ENCODE peak calls at places on chromosomes 13 and 19, in six cellular contexts. One of them, this sample, is unnamed.

GRCh38 chr13:107079423-107080099 is 511.6 kb upstream of the ARGLU1 start:
- DNase-seq in H9: no peak
- DNase-seq in H1: no peak
- DNase-seq in neuronal stem cell: no peak
- DNase-seq in IMR-90: no peak
- DNase-seq in trophoblast cell: no peak
- DNase-seq in this sample: no peak

GRCh38 chr13:27644302-27644701 is 22.6 kb downstream of the POLR1D start:
- DNase-seq in H9: no peak
- DNase-seq in H1: no peak
- DNase-seq in neuronal stem cell: no peak
- DNase-seq in IMR-90: peak
- DNase-seq in trophoblast cell: no peak
- DNase-seq in this sample: peak

GRCh38 chr19:47152632-47153031 is 22.0 kb downstream of the SAE1 start:
- DNase-seq in H9: no peak
- DNase-seq in H1: no peak
- DNase-seq in neuronal stem cell: no peak
- DNase-seq in IMR-90: peak
- DNase-seq in trophoblast cell: peak
- DNase-seq in this sample: no peak

GRCh38 chr19:13118424-13119193 is 545 bp downstream of the NACC1 start:
- DNase-seq in H9: peak
- DNase-seq in H1: peak
- DNase-seq in neuronal stem cell: peak
- DNase-seq in IMR-90: peak
- DNase-seq in trophoblast cell: peak
- DNase-seq in this sample: peak

GRCh38 chr13:29922896-29923295 is 72.5 kb upstream of the UBL3 start:
- DNase-seq in H9: no peak
- DNase-seq in H1: no peak
- DNase-seq in neuronal stem cell: no peak
- DNase-seq in IMR-90: peak
- DNase-seq in trophoblast cell: no peak
- DNase-seq in this sample: peak

GRCh38 chr13:23375007-23375971 is 58.2 kb downstream of the SACS start:
- DNase-seq in H9: peak
- DNase-seq in H1: peak
- DNase-seq in neuronal stem cell: peak
- DNase-seq in IMR-90: peak
- DNase-seq in trophoblast cell: peak
- DNase-seq in this sample: peak

GRCh38 chr19:6287269-6287885 is 7.6 kb upstream of the MLLT1 start:
- DNase-seq in H9: no peak
- DNase-seq in H1: no peak
- DNase-seq in neuronal stem cell: no peak
- DNase-seq in IMR-90: no peak
- DNase-seq in trophoblast cell: no peak
- DNase-seq in this sample: peak

GRCh38 chr19:18294467-18294864 is 13.0 kb upstream of the JUND start:
- DNase-seq in H9: peak
- DNase-seq in H1: no peak
- DNase-seq in neuronal stem cell: no peak
- DNase-seq in IMR-90: no peak
- DNase-seq in trophoblast cell: peak
- DNase-seq in this sample: no peak

GRCh38 chr19:11227201-11227886 is 12.1 kb upstream of the ANGPTL8 start:
- DNase-seq in H9: peak
- DNase-seq in H1: peak
- DNase-seq in neuronal stem cell: no peak
- DNase-seq in IMR-90: no peak
- DNase-seq in trophoblast cell: peak
- DNase-seq in this sample: no peak

GRCh38 chr13:40445557-40445990 is 220.9 kb downstream of the FOXO1 start:
- DNase-seq in H9: peak
- DNase-seq in H1: no peak
- DNase-seq in neuronal stem cell: no peak
- DNase-seq in IMR-90: no peak
- DNase-seq in trophoblast cell: peak
- DNase-seq in this sample: no peak

GRCh38 chr13:67841071-67841470 is 610.9 kb upstream of the PCDH9 start:
- DNase-seq in H9: peak
- DNase-seq in H1: peak
- DNase-seq in neuronal stem cell: no peak
- DNase-seq in IMR-90: no peak
- DNase-seq in trophoblast cell: no peak
- DNase-seq in this sample: no peak

GRCh38 chr13:112664501-112665203 is 25.2 kb upstream of the ATP11A start:
- DNase-seq in H9: peak
- DNase-seq in H1: no peak
- DNase-seq in neuronal stem cell: no peak
- DNase-seq in IMR-90: peak
- DNase-seq in trophoblast cell: peak
- DNase-seq in this sample: peak

GRCh38 chr13:73938375-73939070 is 195.7 kb downstream of the KLF12 start:
- DNase-seq in H9: no peak
- DNase-seq in H1: no peak
- DNase-seq in neuronal stem cell: peak
- DNase-seq in IMR-90: peak
- DNase-seq in trophoblast cell: peak
- DNase-seq in this sample: peak

GRCh38 chr13:24605923-24606372 is 74.3 kb upstream of the ATP12A start:
- DNase-seq in H9: no peak
- DNase-seq in H1: peak
- DNase-seq in neuronal stem cell: no peak
- DNase-seq in IMR-90: peak
- DNase-seq in trophoblast cell: peak
- DNase-seq in this sample: peak

GRCh38 chr13:40341501-40341900 is 324.9 kb downstream of the FOXO1 start:
- DNase-seq in H9: no peak
- DNase-seq in H1: peak
- DNase-seq in neuronal stem cell: peak
- DNase-seq in IMR-90: no peak
- DNase-seq in trophoblast cell: no peak
- DNase-seq in this sample: no peak

DNA sequence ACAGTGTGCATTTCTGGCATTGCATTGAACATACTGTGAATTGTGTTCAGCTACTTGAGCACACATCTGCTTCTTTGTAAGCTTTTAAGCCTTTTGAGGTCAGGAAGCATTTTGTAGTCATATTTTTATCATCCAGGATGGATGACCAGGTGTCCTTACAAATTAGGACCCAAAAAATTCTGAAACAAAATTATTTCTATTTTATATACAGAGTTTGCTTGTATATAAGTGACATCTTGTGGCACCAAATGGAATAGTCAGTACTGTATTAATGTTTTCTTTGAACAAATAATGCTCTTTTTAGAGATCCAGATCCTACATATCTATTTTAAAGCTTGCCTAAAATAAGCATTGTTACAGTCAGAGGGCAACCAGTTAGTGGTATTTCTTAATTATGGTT is 9.5 kb upstream of the SUPT20H start:
- DNase-seq in H9: no peak
- DNase-seq in H1: no peak
- DNase-seq in neuronal stem cell: no peak
- DNase-seq in IMR-90: peak
- DNase-seq in trophoblast cell: peak
- DNase-seq in this sample: peak
- H3K4me2 ChIP-seq in H9: no peak
- H3K4me2 ChIP-seq in H1: no peak
- H3K4me2 ChIP-seq in neuronal stem cell: no peak
- H3K4me2 ChIP-seq in IMR-90: no peak
- H3K4me2 ChIP-seq in trophoblast cell: no peak
- H3K4me2 ChIP-seq in this sample: no peak

GRCh38 chr19:2524361-2524839 is 48.5 kb downstream of the GADD45B start:
- DNase-seq in H9: no peak
- DNase-seq in H1: no peak
- DNase-seq in neuronal stem cell: no peak
- DNase-seq in IMR-90: no peak
- DNase-seq in trophoblast cell: no peak
- DNase-seq in this sample: no peak
- H2BK120ac ChIP-seq in H9: no peak
- H2BK120ac ChIP-seq in H1: no peak
- H2BK120ac ChIP-seq in neuronal stem cell: no peak
- H2BK120ac ChIP-seq in IMR-90: peak
- H2BK120ac ChIP-seq in trophoblast cell: no peak
- H2BK120ac ChIP-seq in this sample: no peak

GRCh38 chr13:36362251-36362650 is 16.1 kb upstream of the SPART start:
- DNase-seq in H9: no peak
- DNase-seq in H1: no peak
- DNase-seq in neuronal stem cell: no peak
- DNase-seq in IMR-90: peak
- DNase-seq in trophoblast cell: peak
- DNase-seq in this sample: peak

GRCh38 chr13:36360863-36361262 is 14.7 kb upstream of the SPART start:
- DNase-seq in H9: no peak
- DNase-seq in H1: no peak
- DNase-seq in neuronal stem cell: no peak
- DNase-seq in IMR-90: no peak
- DNase-seq in trophoblast cell: no peak
- DNase-seq in this sample: no peak

GRCh38 chr13:36362914-36363313 is 16.7 kb upstream of the SPART start:
- DNase-seq in H9: no peak
- DNase-seq in H1: no peak
- DNase-seq in neuronal stem cell: no peak
- DNase-seq in IMR-90: no peak
- DNase-seq in trophoblast cell: no peak
- DNase-seq in this sample: no peak

GRCh38 chr13:36366023-36366422 is 19.8 kb upstream of the SPART start:
- DNase-seq in H9: no peak
- DNase-seq in H1: no peak
- DNase-seq in neuronal stem cell: no peak
- DNase-seq in IMR-90: no peak
- DNase-seq in trophoblast cell: no peak
- DNase-seq in this sample: no peak

DNA sequence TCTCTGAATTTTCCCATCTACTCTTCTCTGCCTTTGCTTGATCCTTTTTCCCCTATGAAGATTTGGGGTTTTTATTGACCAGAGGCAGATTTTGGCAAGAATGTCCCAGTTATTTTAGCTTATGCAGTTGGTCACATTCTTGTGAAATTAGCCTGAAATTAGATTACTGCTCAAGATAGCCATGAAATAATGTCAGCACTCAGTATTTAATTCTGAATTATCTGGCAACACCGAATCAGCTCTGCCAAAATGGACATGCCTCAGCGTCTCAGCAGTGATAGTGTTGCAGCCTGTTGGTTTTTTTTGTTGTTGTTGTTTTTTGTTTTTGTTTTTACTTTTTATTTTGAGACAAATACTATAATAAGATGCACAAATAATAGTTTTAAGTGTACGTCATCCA is 17.3 kb upstream of the SPART start:
- DNase-seq in H9: no peak
- DNase-seq in H1: no peak
- DNase-seq in neuronal stem cell: no peak
- DNase-seq in IMR-90: no peak
- DNase-seq in trophoblast cell: no peak
- DNase-seq in this sample: no peak
- H3K4me2 ChIP-seq in H9: no peak
- H3K4me2 ChIP-seq in H1: no peak
- H3K4me2 ChIP-seq in neuronal stem cell: no peak
- H3K4me2 ChIP-seq in IMR-90: no peak
- H3K4me2 ChIP-seq in trophoblast cell: no peak
- H3K4me2 ChIP-seq in this sample: no peak

GRCh38 chr13:84661718-84662117 is 779.4 kb upstream of the SLITRK1 start:
- DNase-seq in H9: no peak
- DNase-seq in H1: no peak
- DNase-seq in neuronal stem cell: no peak
- DNase-seq in IMR-90: peak
- DNase-seq in trophoblast cell: no peak
- DNase-seq in this sample: no peak
- H2BK120ac ChIP-seq in H9: no peak
- H2BK120ac ChIP-seq in H1: no peak
- H2BK120ac ChIP-seq in neuronal stem cell: no peak
- H2BK120ac ChIP-seq in IMR-90: no peak
- H2BK120ac ChIP-seq in trophoblast cell: no peak
- H2BK120ac ChIP-seq in this sample: no peak